ENCODE peak calls at places on chromosomes 13 and 19, in five cellular contexts. B is H9, U is neuronal stem cell, K is mesenchymal stem cell, H is H1. O is an unnamed sample.

GRCh38 chr19:56139847-56140582 is 1.1 kb upstream of the ZNF444 start:
- DNase-seq in B (no peak), U (no peak), K (peak), H (no peak), O (no peak)

GRCh38 chr19:23505738-23506137 is 110.5 kb upstream of the ZNF91 start:
- DNase-seq in B (no peak), U (no peak), K (no peak), H (no peak), O (no peak)

GRCh38 chr19:4916292-4917082 is 7.2 kb downstream of the UHRF1 start:
- DNase-seq in B (no peak), U (no peak), K (no peak), H (no peak), O (no peak)

GRCh38 chr13:51955841-51956603 is 55.2 kb downstream of the ATP7B start:
- DNase-seq in B (no peak), U (no peak), K (peak), H (no peak), O (peak)

GRCh38 chr13:91609353-91609752 is 210.9 kb downstream of the GPC5 start:
- DNase-seq in B (no peak), U (no peak), K (peak), H (no peak), O (no peak)

GRCh38 chr13:93867481-93867880 is 612.0 kb downstream of the DCT start:
- DNase-seq in B (no peak), U (no peak), K (peak), H (no peak), O (no peak)

GRCh38 chr13:20616059-20616797 is 49.3 kb downstream of the IFT88 start:
- DNase-seq in B (no peak), U (no peak), K (peak), H (no peak), O (no peak)

GRCh38 chr19:35637165-35637564 is 4.4 kb upstream of the ETV2 start:
- DNase-seq in B (no peak), U (no peak), K (no peak), H (no peak), O (no peak)

GRCh38 chr13:70249332-70250064 is 141.2 kb upstream of the KLHL1 start:
- DNase-seq in B (peak), U (peak), K (peak), H (no peak), O (peak)

GRCh38 chr13:83162493-83162892 is 719.8 kb downstream of the SLITRK1 start:
- DNase-seq in B (no peak), U (no peak), K (peak), H (no peak), O (peak)

GRCh38 chr19:40613669-40614594 is 12.8 kb downstream of the LTBP4 start:
- DNase-seq in B (peak), U (no peak), K (peak), H (peak), O (peak)

GRCh38 chr19:29084266-29084665 is 128.7 kb downstream of the UQCRFS1 start:
- DNase-seq in B (peak), U (no peak), K (no peak), H (peak), O (peak)

GRCh38 chr13:46926856-46927625 is 30.2 kb upstream of the HTR2A start:
- DNase-seq in B (no peak), U (no peak), K (peak), H (no peak), O (peak)

GRCh38 chr19:1259873-1260748 is 9.0 kb upstream of the CIRBP start:
- DNase-seq in B (no peak), U (no peak), K (no peak), H (no peak), O (peak)

GRCh38 chr13:29125145-29125933 is 305.2 kb downstream of the MTUS2 start:
- DNase-seq in B (no peak), U (no peak), K (peak), H (no peak), O (peak)

GRCh38 chr13:38496956-38497355 is 147.3 kb downstream of the UFM1 start:
- DNase-seq in B (no peak), U (no peak), K (no peak), H (no peak), O (no peak)

GRCh38 chr19:36060430-36060829 is 5.7 kb downstream of the WDR62 start:
- DNase-seq in B (peak), U (no peak), K (peak), H (peak), O (peak)

GRCh38 chr13:109156181-109156935 is 526.9 kb downstream of the MYO16 start:
- DNase-seq in B (no peak), U (no peak), K (peak), H (no peak), O (peak)

GRCh38 chr19:46296722-46297431 is at the start of gene HIF3A:
- DNase-seq in B (peak), U (peak), K (peak), H (peak), O (peak)

GRCh38 chr19:58554494-58555368 is at the start of gene CHMP2A:
- DNase-seq in B (peak), U (peak), K (peak), H (peak), O (peak)

GRCh38 chr13:45401306-45401705 is 16.9 kb downstream of the SLC25A30 start:
- DNase-seq in B (no peak), U (no peak), K (no peak), H (no peak), O (no peak)

DNA sequence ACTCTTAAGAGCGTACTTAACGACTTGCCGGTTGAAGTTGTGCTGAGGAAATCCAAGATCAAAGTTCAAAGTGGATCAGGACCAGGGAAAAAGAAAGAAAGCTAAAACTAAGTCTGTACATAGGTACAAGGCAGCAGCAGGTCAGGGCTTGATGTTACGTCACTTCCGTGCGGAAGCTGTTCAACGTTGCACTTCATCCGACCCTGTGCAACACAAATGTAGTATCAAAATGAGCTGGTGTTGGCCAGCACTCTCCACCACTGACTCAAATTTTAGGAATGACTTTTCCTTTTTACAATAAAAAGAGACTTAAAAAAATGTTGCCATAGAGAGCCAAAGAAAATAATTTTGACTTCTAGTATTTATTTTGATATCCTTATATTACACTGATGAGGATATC is 1315.4 kb downstream of the EFNB2 start:
- DNase-seq in B (no peak), U (no peak), K (no peak), H (no peak), O (no peak)
- H2BK120ac ChIP-seq in B (no peak), U (no peak), K (no peak), H (no peak), O (no peak)

DNA sequence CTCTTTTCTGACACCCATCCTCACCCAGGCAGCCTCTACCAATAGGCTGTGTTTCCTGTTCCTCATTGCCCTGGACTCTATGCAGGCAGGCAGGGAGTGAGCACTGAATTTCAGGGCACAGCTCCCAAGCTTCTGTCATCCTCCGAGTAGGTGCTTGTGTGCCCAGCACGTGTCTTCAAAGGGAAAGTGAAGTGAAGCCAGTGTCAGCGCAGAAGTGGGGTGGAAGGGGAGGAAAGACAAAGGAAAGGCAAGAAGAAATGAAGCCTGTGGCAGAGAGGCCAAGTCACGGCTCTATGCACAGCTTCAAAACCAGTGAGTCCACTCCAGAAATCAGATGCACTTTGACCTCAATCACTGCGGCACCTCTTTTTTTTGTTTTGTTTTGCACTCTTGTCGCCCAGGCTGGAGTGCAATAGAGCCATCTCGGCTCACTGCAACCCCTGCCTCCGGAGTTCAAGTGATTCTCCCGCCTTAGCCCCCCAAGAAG is 16.9 kb downstream of the CEBPA start:
- DNase-seq in B (no peak), U (no peak), K (no peak), H (no peak), O (no peak)
- H2BK120ac ChIP-seq in B (no peak), U (no peak), K (no peak), H (no peak), O (no peak)

GRCh38 chr19:5960005-5961001 is 17.6 kb downstream of the RANBP3 start:
- DNase-seq in B (no peak), U (no peak), K (no peak), H (no peak), O (no peak)
- H2BK120ac ChIP-seq in B (no peak), U (no peak), K (no peak), H (no peak), O (no peak)

DNA sequence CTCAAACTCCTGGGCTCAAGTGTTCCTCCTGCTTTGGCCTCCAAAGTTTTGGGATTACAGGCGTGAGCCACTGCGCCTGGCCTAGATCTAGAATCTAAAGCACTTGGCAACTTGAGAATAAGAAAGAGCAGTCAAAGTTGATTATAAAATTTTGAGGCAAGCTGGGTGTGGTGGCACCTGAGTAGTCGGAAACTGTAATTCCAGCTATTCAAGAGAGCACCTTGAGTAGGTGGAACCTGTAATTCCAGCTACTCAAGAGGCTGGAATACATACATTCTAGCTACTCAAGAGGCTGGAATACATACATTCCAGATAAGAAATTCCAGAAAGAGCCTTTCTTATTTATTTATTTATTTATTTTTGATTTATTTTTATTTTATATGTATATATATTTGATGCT is 8.3 kb upstream of the NAA16 start:
- DNase-seq in B (no peak), U (no peak), K (no peak), H (no peak), O (no peak)
- H2BK120ac ChIP-seq in B (no peak), U (no peak), K (no peak), H (no peak), O (no peak)

GRCh38 chr13:50529154-50529882 is 314.2 kb downstream of the DLEU7 start:
- DNase-seq in B (peak), U (no peak), K (peak), H (no peak), O (no peak)
- H2BK120ac ChIP-seq in B (peak), U (no peak), K (peak), H (peak), O (no peak)

O was measured in mesendoderm.